ENCODE peak calls at places on chromosomes 7 and 10, in four cellular contexts. K, W, X and U are unnamed samples.

GRCh38 chr10:102121739-102122372 is 1.7 kb upstream of the LDB1 start:
- DNase-seq in K (no peak), W (no peak), X (no peak), U (no peak)

GRCh38 chr10:122089343-122090015 is 100.5 kb downstream of the TACC2 start:
- DNase-seq in K (no peak), W (no peak), X (no peak), U (no peak)

GRCh38 chr7:5064391-5065106 is 18.9 kb downstream of the RBAK start:
- DNase-seq in K (no peak), W (no peak), X (no peak), U (no peak)

GRCh38 chr7:28773423-28774129 is 184.6 kb downstream of the TRIL start:
- DNase-seq in K (no peak), W (no peak), X (no peak), U (no peak)

GRCh38 chr10:21364196-21365114 is 161.0 kb downstream of the SKIDA1 start:
- DNase-seq in K (no peak), W (no peak), X (no peak), U (no peak)

GRCh38 chr7:99375070-99375807 is 709 bp downstream of the ARPC1B start:
- DNase-seq in K (no peak), W (peak), X (peak), U (peak)

GRCh38 chr10:11403116-11403515 is 208.3 kb downstream of the USP6NL start:
- DNase-seq in K (no peak), W (no peak), X (no peak), U (no peak)

GRCh38 chr10:132102071-132102716 is 36.4 kb downstream of the JAKMIP3 start:
- DNase-seq in K (no peak), W (no peak), X (no peak), U (no peak)

GRCh38 chr7:68963547-68963946 is 634.7 kb upstream of the AUTS2 start:
- DNase-seq in K (no peak), W (no peak), X (no peak), U (no peak)

GRCh38 chr7:157032128-157032527 is 21.7 kb upstream of the MNX1 start:
- DNase-seq in K (no peak), W (no peak), X (no peak), U (no peak)

GRCh38 chr7:44632196-44632595 is 25.8 kb downstream of the OGDH start:
- DNase-seq in K (no peak), W (no peak), X (no peak), U (no peak)

GRCh38 chr10:130519791-130520190 is 383.6 kb downstream of the GLRX3 start:
- DNase-seq in K (no peak), W (no peak), X (no peak), U (no peak)

GRCh38 chr7:157855016-157855415 is 518.2 kb downstream of the DNAJB6 start:
- DNase-seq in K (no peak), W (no peak), X (no peak), U (no peak)

GRCh38 chr7:1123721-1124120 is 35.8 kb downstream of the GPER1 start:
- DNase-seq in K (no peak), W (no peak), X (no peak), U (no peak)

GRCh38 chr10:122861724-122862161 is 16.1 kb upstream of the CUZD1 start:
- DNase-seq in K (no peak), W (no peak), X (no peak), U (no peak)

GRCh38 chr7:53904355-53904754 is 637.8 kb upstream of the VSTM2A start:
- DNase-seq in K (no peak), W (no peak), X (no peak), U (no peak)

GRCh38 chr7:158530800-158531609 is 56.6 kb downstream of the PTPRN2 start:
- DNase-seq in K (no peak), W (no peak), X (no peak), U (no peak)

GRCh38 chr10:797179-797578 is 107.7 kb upstream of the DIP2C start:
- DNase-seq in K (no peak), W (no peak), X (no peak), U (no peak)

GRCh38 chr7:80151274-80151665 is 16.6 kb downstream of the GNAI1 start:
- DNase-seq in K (no peak), W (no peak), X (no peak), U (no peak)

GRCh38 chr10:110977662-110978061 is 58.3 kb downstream of the SHOC2 start:
- DNase-seq in K (no peak), W (no peak), X (no peak), U (no peak)
- TF ChIP-seq SPI1 in K (no peak), W (no peak), X (no peak), U (no peak)

DNA sequence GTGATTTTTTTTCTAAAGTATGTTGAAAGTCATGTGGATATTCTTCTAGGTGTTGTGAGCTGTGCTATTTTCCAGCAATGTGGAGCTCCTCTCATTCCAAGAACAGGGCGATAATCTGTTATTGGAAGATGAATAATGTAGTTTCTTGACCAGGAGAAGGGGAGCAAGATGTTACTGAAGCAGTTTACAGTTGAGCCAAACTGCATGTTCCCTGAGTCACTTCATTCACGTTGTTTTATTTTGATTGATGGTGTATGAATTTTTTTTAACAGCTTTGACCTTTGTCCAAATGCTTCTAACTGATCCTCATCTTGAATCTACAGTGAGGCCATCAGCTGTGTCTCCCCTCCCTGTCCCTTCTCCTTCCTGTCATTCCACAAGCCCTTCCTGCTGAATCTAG is 277.1 kb upstream of the KLF6 start:
- DNase-seq in K (no peak), W (no peak), X (no peak), U (no peak)
- TF ChIP-seq POLR2AphosphoS5 in K (no peak), W (no peak), X (no peak), U (no peak)

GRCh38 chr7:36045830-36046341 is 107.2 kb upstream of the EEPD1 start:
- DNase-seq in K (no peak), W (no peak), X (no peak), U (no peak)
- TF ChIP-seq SPI1 in K (no peak), W (no peak), X (no peak), U (no peak)

GRCh38 chr7:120988591-120989299 is at the start of gene CPED1:
- DNase-seq in K (no peak), W (peak), X (peak), U (no peak)
- TF ChIP-seq POLR2AphosphoS5 in K (no peak), W (peak), X (no peak), U (no peak)